ENCODE peak calls at places on chromosome X, in four cellular contexts. One of them, this sample, is unnamed.

GRCh38 chrX:68936608-68937007 is 107.8 kb downstream of the EFNB1 start:
- DNase-seq in HT1080: peak; percentile 89
- DNase-seq in psoas muscle: no peak
- DNase-seq in foreskin fibroblast: peak; percentile 64
- DNase-seq in this sample: peak; percentile 87

GRCh38 chrX:1138476-1138875 is 74.0 kb downstream of the CRLF2 start:
- DNase-seq in HT1080: no peak
- DNase-seq in psoas muscle: no peak
- DNase-seq in foreskin fibroblast: no peak
- DNase-seq in this sample: no peak

GRCh38 chrX:40897768-40898167 is 162.4 kb upstream of the MED14 start:
- DNase-seq in HT1080: no peak
- DNase-seq in psoas muscle: no peak
- DNase-seq in foreskin fibroblast: no peak
- DNase-seq in this sample: no peak

GRCh38 chrX:54411732-54412131 is 28.5 kb upstream of the TSR2 start:
- DNase-seq in HT1080: no peak
- DNase-seq in psoas muscle: no peak
- DNase-seq in foreskin fibroblast: no peak
- DNase-seq in this sample: no peak

GRCh38 chrX:107204063-107204605 is 2.1 kb downstream of the NUP62CL start:
- DNase-seq in HT1080: no peak
- DNase-seq in psoas muscle: no peak
- DNase-seq in foreskin fibroblast: no peak
- DNase-seq in this sample: no peak

GRCh38 chrX:154354013-154354412 is 20.4 kb downstream of the FLNA start:
- DNase-seq in HT1080: no peak
- DNase-seq in psoas muscle: no peak
- DNase-seq in foreskin fibroblast: no peak
- DNase-seq in this sample: no peak

GRCh38 chrX:39195156-39195555 is 393.9 kb downstream of the MID1IP1 start:
- DNase-seq in HT1080: no peak
- DNase-seq in psoas muscle: no peak
- DNase-seq in foreskin fibroblast: no peak
- DNase-seq in this sample: no peak

GRCh38 chrX:3066555-3066954 is 25.3 kb downstream of the ARSF start:
- DNase-seq in HT1080: no peak
- DNase-seq in psoas muscle: no peak
- DNase-seq in foreskin fibroblast: no peak
- DNase-seq in this sample: peak; percentile 8

GRCh38 chrX:10231461-10231860 is 74.7 kb downstream of the CLCN4 start:
- DNase-seq in HT1080: no peak
- DNase-seq in psoas muscle: no peak
- DNase-seq in foreskin fibroblast: no peak
- DNase-seq in this sample: no peak

GRCh38 chrX:16589211-16589610 is 60.7 kb upstream of the S100G start:
- DNase-seq in HT1080: peak; percentile 80
- DNase-seq in psoas muscle: no peak
- DNase-seq in foreskin fibroblast: peak; percentile 54
- DNase-seq in this sample: peak; percentile 51

GRCh38 chrX:67544871-67545771 is 1.3 kb downstream of the AR start:
- DNase-seq in HT1080: peak; percentile 60
- DNase-seq in psoas muscle: peak; percentile 39
- DNase-seq in foreskin fibroblast: peak; percentile 76
- DNase-seq in this sample: no peak

GRCh38 chrX:154540897-154541535 is 5.6 kb downstream of the G6PD start:
- DNase-seq in HT1080: no peak
- DNase-seq in psoas muscle: no peak
- DNase-seq in foreskin fibroblast: no peak
- DNase-seq in this sample: no peak

GRCh38 chrX:45454235-45454634 is 253.6 kb upstream of the DIPK2B start:
- DNase-seq in HT1080: no peak
- DNase-seq in psoas muscle: no peak
- DNase-seq in foreskin fibroblast: no peak
- DNase-seq in this sample: no peak

This sample was measured in AG08395.